ENCODE peak calls at places on chromosomes 6 and 20, in four cellular contexts. One of them, this sample, is unnamed.

GRCh38 chr6:30044630-30045029 is 16.4 kb upstream of the POLR1H start:
- DNase-seq in colonic mucosa: no peak
- DNase-seq in neuronal stem cell: no peak
- DNase-seq in heart right ventricle: no peak
- DNase-seq in this sample: peak

GRCh38 chr20:46304361-46304760 is 3.9 kb downstream of the CDH22 start:
- DNase-seq in colonic mucosa: no peak
- DNase-seq in heart right ventricle: no peak
- DNase-seq in neuronal stem cell: no peak
- DNase-seq in this sample: peak

GRCh38 chr20:34540596-34541263 is 17.8 kb upstream of the MAP1LC3A start:
- DNase-seq in neuronal stem cell: no peak
- DNase-seq in heart right ventricle: no peak
- DNase-seq in colonic mucosa: no peak
- DNase-seq in this sample: no peak

GRCh38 chr6:39073471-39074355 is 25.1 kb downstream of the GLP1R start:
- DNase-seq in heart right ventricle: no peak
- DNase-seq in colonic mucosa: no peak
- DNase-seq in neuronal stem cell: no peak
- DNase-seq in this sample: no peak

GRCh38 chr20:33840759-33841438 is 29.8 kb downstream of the CHMP4B start:
- DNase-seq in heart right ventricle: no peak
- DNase-seq in colonic mucosa: no peak
- DNase-seq in neuronal stem cell: no peak
- DNase-seq in this sample: no peak

GRCh38 chr6:1908784-1909183 is 299.1 kb downstream of the FOXC1 start:
- DNase-seq in neuronal stem cell: no peak
- DNase-seq in heart right ventricle: no peak
- DNase-seq in colonic mucosa: no peak
- DNase-seq in this sample: no peak

GRCh38 chr6:122752990-122753687 is 26.4 kb upstream of the FABP7 start:
- DNase-seq in colonic mucosa: no peak
- DNase-seq in neuronal stem cell: no peak
- DNase-seq in heart right ventricle: no peak
- DNase-seq in this sample: no peak

GRCh38 chr6:23414204-23414501 is 711.9 kb upstream of the NRSN1 start:
- DNase-seq in heart right ventricle: no peak
- DNase-seq in neuronal stem cell: no peak
- DNase-seq in colonic mucosa: no peak
- DNase-seq in this sample: peak

GRCh38 chr20:20761302-20761701 is 48.9 kb upstream of the RALGAPA2 start:
- DNase-seq in colonic mucosa: no peak
- DNase-seq in neuronal stem cell: no peak
- DNase-seq in heart right ventricle: no peak
- DNase-seq in this sample: no peak

GRCh38 chr6:166989427-166990034 is 9.7 kb upstream of the CEP43 start:
- DNase-seq in heart right ventricle: no peak
- DNase-seq in neuronal stem cell: no peak
- DNase-seq in colonic mucosa: no peak
- DNase-seq in this sample: no peak

GRCh38 chr6:142886431-142887170 is 58.4 kb downstream of the HIVEP2 start:
- DNase-seq in colonic mucosa: no peak
- DNase-seq in neuronal stem cell: no peak
- DNase-seq in heart right ventricle: no peak
- DNase-seq in this sample: peak

GRCh38 chr6:139752086-139752485 is 377.6 kb upstream of the CITED2 start:
- DNase-seq in heart right ventricle: no peak
- DNase-seq in colonic mucosa: no peak
- DNase-seq in neuronal stem cell: no peak
- DNase-seq in this sample: no peak

GRCh38 chr20:20003088-20003954 is 13.8 kb upstream of the NAA20 start:
- DNase-seq in neuronal stem cell: no peak
- DNase-seq in heart right ventricle: no peak
- DNase-seq in colonic mucosa: no peak
- DNase-seq in this sample: no peak

GRCh38 chr6:113184736-113185135 is 672.4 kb upstream of the MARCKS start:
- DNase-seq in neuronal stem cell: no peak
- DNase-seq in colonic mucosa: no peak
- DNase-seq in heart right ventricle: peak
- DNase-seq in this sample: no peak

GRCh38 chr20:38127011-38127621 is 38.0 kb downstream of the TGM2 start:
- DNase-seq in neuronal stem cell: no peak
- DNase-seq in colonic mucosa: no peak
- DNase-seq in heart right ventricle: no peak
- DNase-seq in this sample: peak

GRCh38 chr6:42368156-42368555 is 83.6 kb downstream of the TRERF1 start:
- DNase-seq in colonic mucosa: no peak
- DNase-seq in neuronal stem cell: no peak
- DNase-seq in heart right ventricle: no peak
- DNase-seq in this sample: no peak

GRCh38 chr20:63357921-63358905 is 2.9 kb downstream of the CHRNA4 start:
- DNase-seq in colonic mucosa: no peak
- DNase-seq in neuronal stem cell: no peak
- DNase-seq in heart right ventricle: peak
- DNase-seq in this sample: no peak

GRCh38 chr6:89952696-89953095 is 58.4 kb downstream of the GJA10 start:
- DNase-seq in colonic mucosa: no peak
- DNase-seq in neuronal stem cell: no peak
- DNase-seq in heart right ventricle: no peak
- DNase-seq in this sample: peak

GRCh38 chr20:5844063-5844681 is 94.0 kb downstream of the SHLD1 start:
- DNase-seq in neuronal stem cell: no peak
- DNase-seq in colonic mucosa: no peak
- DNase-seq in heart right ventricle: no peak
- DNase-seq in this sample: peak

GRCh38 chr6:143325379-143326140 is 124.9 kb downstream of the ADAT2 start:
- DNase-seq in heart right ventricle: no peak
- DNase-seq in colonic mucosa: no peak
- DNase-seq in neuronal stem cell: no peak
- DNase-seq in this sample: peak

GRCh38 chr6:106117579-106117978 is 31.4 kb downstream of the PRDM1 start:
- DNase-seq in heart right ventricle: no peak
- DNase-seq in colonic mucosa: no peak
- DNase-seq in neuronal stem cell: no peak
- DNase-seq in this sample: no peak

GRCh38 chr6:69868961-69869360 is 2.6 kb downstream of the COL19A1 start:
- DNase-seq in heart right ventricle: no peak
- DNase-seq in neuronal stem cell: no peak
- DNase-seq in colonic mucosa: no peak
- DNase-seq in this sample: no peak

GRCh38 chr20:50534567-50534966 is 24.4 kb downstream of the PTPN1 start:
- DNase-seq in heart right ventricle: no peak
- DNase-seq in colonic mucosa: no peak
- DNase-seq in neuronal stem cell: no peak
- DNase-seq in this sample: peak

GRCh38 chr20:11777861-11778570 is 139.7 kb upstream of the BTBD3 start:
- DNase-seq in neuronal stem cell: no peak
- DNase-seq in colonic mucosa: no peak
- DNase-seq in heart right ventricle: no peak
- DNase-seq in this sample: peak

GRCh38 chr6:31414771-31415270 is 11.4 kb downstream of the MICA start:
- DNase-seq in neuronal stem cell: no peak
- DNase-seq in colonic mucosa: no peak
- DNase-seq in heart right ventricle: no peak
- DNase-seq in this sample: no peak

GRCh38 chr6:166025149-166025898 is 142.3 kb downstream of the TBXT start:
- DNase-seq in neuronal stem cell: no peak
- DNase-seq in heart right ventricle: peak
- DNase-seq in colonic mucosa: no peak
- DNase-seq in this sample: peak

GRCh38 chr6:166955865-166956443 is 396 bp downstream of the RNASET2 start:
- DNase-seq in colonic mucosa: no peak
- DNase-seq in neuronal stem cell: no peak
- DNase-seq in heart right ventricle: no peak
- DNase-seq in this sample: no peak

GRCh38 chr20:38590682-38591483 is 9.9 kb downstream of the ADIG start:
- DNase-seq in heart right ventricle: no peak
- DNase-seq in neuronal stem cell: no peak
- DNase-seq in colonic mucosa: no peak
- DNase-seq in this sample: no peak

GRCh38 chr6:152136449-152136825 is 329.0 kb downstream of the ESR1 start:
- DNase-seq in colonic mucosa: no peak
- DNase-seq in heart right ventricle: no peak
- DNase-seq in neuronal stem cell: no peak
- DNase-seq in this sample: peak

GRCh38 chr20:44129996-44130718 is 56.8 kb downstream of the JPH2 start:
- DNase-seq in heart right ventricle: no peak
- DNase-seq in colonic mucosa: no peak
- DNase-seq in neuronal stem cell: no peak
- DNase-seq in this sample: peak

GRCh38 chr6:126661646-126662045 is 321.7 kb downstream of the CENPW start:
- DNase-seq in heart right ventricle: no peak
- DNase-seq in neuronal stem cell: no peak
- DNase-seq in colonic mucosa: no peak
- DNase-seq in this sample: peak

GRCh38 chr20:51688600-51688999 is 79.6 kb downstream of the ATP9A start:
- DNase-seq in neuronal stem cell: no peak
- DNase-seq in colonic mucosa: no peak
- DNase-seq in heart right ventricle: no peak
- DNase-seq in this sample: no peak

GRCh38 chr20:64196831-64197418 is 32.7 kb downstream of the MYT1 start:
- DNase-seq in neuronal stem cell: no peak
- DNase-seq in heart right ventricle: no peak
- DNase-seq in colonic mucosa: no peak
- DNase-seq in this sample: no peak

GRCh38 chr20:25867776-25868649 is 171.4 kb upstream of the ZNF337 start:
- DNase-seq in neuronal stem cell: no peak
- DNase-seq in heart right ventricle: peak
- DNase-seq in colonic mucosa: peak
- DNase-seq in this sample: no peak

GRCh38 chr20:41003143-41003932 is 25.3 kb upstream of the TOP1 start:
- DNase-seq in colonic mucosa: peak
- DNase-seq in neuronal stem cell: no peak
- DNase-seq in heart right ventricle: peak
- DNase-seq in this sample: peak

GRCh38 chr6:33802186-33803061 is 1.4 kb downstream of the MLN start:
- DNase-seq in neuronal stem cell: no peak
- DNase-seq in colonic mucosa: no peak
- DNase-seq in heart right ventricle: no peak
- DNase-seq in this sample: no peak

GRCh38 chr20:7817286-7817685 is 123.0 kb downstream of the HAO1 start:
- DNase-seq in neuronal stem cell: no peak
- DNase-seq in heart right ventricle: no peak
- DNase-seq in colonic mucosa: no peak
- DNase-seq in this sample: no peak

GRCh38 chr6:44496705-44497369 is 109.3 kb downstream of the CDC5L start:
- DNase-seq in heart right ventricle: no peak
- DNase-seq in colonic mucosa: no peak
- DNase-seq in neuronal stem cell: no peak
- DNase-seq in this sample: no peak

DNA sequence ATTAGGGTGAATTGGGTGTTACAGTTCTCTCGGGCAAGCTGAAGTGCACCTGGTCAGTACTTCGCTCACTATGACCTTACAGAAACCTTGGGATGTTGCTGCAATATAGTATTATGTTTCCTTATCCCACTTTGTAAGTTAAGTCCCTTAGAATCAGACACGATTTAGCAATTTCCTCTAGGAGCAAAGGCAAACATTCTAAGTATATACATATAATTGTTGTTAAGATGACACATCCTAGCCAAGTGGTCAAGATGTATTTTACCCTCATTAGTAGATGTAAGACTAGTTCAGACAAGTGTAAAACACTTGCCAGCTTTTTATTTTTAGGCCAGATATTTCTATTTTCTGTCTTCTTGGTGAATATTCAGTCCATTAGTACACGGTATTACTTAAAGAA is 31.1 kb upstream of the RGS17 start:
- DNase-seq in heart right ventricle: no peak
- DNase-seq in neuronal stem cell: no peak
- DNase-seq in colonic mucosa: no peak
- DNase-seq in this sample: peak
- H3K27ac ChIP-seq in heart right ventricle: no peak
- H3K27ac ChIP-seq in neuronal stem cell: no peak
- H3K27ac ChIP-seq in colonic mucosa: peak
- H3K27ac ChIP-seq in this sample: no peak

DNA sequence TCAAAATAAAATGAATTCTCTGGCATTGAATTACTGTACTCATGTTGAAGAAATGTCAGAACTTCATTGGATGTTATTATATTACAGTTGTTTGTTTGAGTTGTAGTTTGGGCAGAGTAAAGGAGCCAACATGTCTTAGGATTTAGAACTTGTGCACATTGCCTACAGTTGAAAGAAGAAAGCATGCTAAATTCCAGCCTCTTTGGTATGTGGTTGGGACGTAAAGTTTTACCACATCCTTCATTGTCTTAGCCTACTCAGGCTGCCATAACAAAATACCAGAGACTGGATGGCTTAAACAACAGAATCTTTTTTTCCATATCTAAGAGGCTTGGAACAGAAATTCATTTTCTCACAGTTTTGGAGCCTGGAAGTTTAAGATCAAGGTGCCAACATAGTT is 42.4 kb downstream of the HFE start:
- DNase-seq in neuronal stem cell: no peak
- DNase-seq in heart right ventricle: no peak
- DNase-seq in colonic mucosa: no peak
- DNase-seq in this sample: no peak
- H3K27ac ChIP-seq in neuronal stem cell: no peak
- H3K27ac ChIP-seq in heart right ventricle: no peak
- H3K27ac ChIP-seq in colonic mucosa: no peak
- H3K27ac ChIP-seq in this sample: no peak

GRCh38 chr6:26554669-26555504 is 16.7 kb downstream of the HMGN4 start:
- DNase-seq in neuronal stem cell: peak
- DNase-seq in heart right ventricle: no peak
- DNase-seq in colonic mucosa: peak
- DNase-seq in this sample: peak

GRCh38 chr6:26552205-26552604 is 14.0 kb downstream of the HMGN4 start:
- DNase-seq in colonic mucosa: no peak
- DNase-seq in heart right ventricle: no peak
- DNase-seq in neuronal stem cell: no peak
- DNase-seq in this sample: no peak

GRCh38 chr6:26553739-26554668 is 15.8 kb downstream of the HMGN4 start:
- DNase-seq in heart right ventricle: peak
- DNase-seq in neuronal stem cell: peak
- DNase-seq in colonic mucosa: peak
- DNase-seq in this sample: peak

GRCh38 chr6:26553264-26553738 is 15.1 kb downstream of the HMGN4 start:
- DNase-seq in neuronal stem cell: peak
- DNase-seq in colonic mucosa: peak
- DNase-seq in heart right ventricle: peak
- DNase-seq in this sample: peak

GRCh38 chr6:26552640-26553189 is 14.5 kb downstream of the HMGN4 start:
- DNase-seq in colonic mucosa: no peak
- DNase-seq in neuronal stem cell: no peak
- DNase-seq in heart right ventricle: no peak
- DNase-seq in this sample: no peak
- H3K27ac ChIP-seq in colonic mucosa: no peak
- H3K27ac ChIP-seq in neuronal stem cell: no peak
- H3K27ac ChIP-seq in heart right ventricle: no peak
- H3K27ac ChIP-seq in this sample: no peak

GRCh38 chr6:158718431-158719126 is 68.7 kb downstream of the SYTL3 start:
- DNase-seq in neuronal stem cell: peak
- DNase-seq in heart right ventricle: no peak
- DNase-seq in colonic mucosa: no peak
- DNase-seq in this sample: no peak
- H3K27ac ChIP-seq in neuronal stem cell: no peak
- H3K27ac ChIP-seq in heart right ventricle: no peak
- H3K27ac ChIP-seq in colonic mucosa: no peak
- H3K27ac ChIP-seq in this sample: no peak

This sample was measured in astrocyte.